ENCODE peak calls at places on chromosomes 16 and 17, in ten cellular contexts. Z, N, Y, W, V, L, U, D, K and B are unnamed samples.

GRCh38 chr17:59505610-59506276 is 59.7 kb upstream of the DHX40 start:
- DNase-seq in K (peak; percentile 8), Y (no peak), V (no peak), D (no peak), Z (no peak), W (peak; percentile 47), U (no peak), N (no peak), L (peak; percentile 20), B (no peak)

GRCh38 chr16:6153901-6154300 is 1056.3 kb upstream of the EEF2KMT start:
- DNase-seq in W (no peak), Y (no peak), N (no peak), L (no peak), K (no peak), D (no peak), Z (no peak), V (no peak), U (no peak), B (no peak)

GRCh38 chr16:51638338-51639135 is 487.5 kb upstream of the SALL1 start:
- DNase-seq in Y (no peak), N (no peak), U (no peak), L (peak; percentile 8), W (peak; percentile 74), Z (no peak), V (no peak), K (no peak), D (no peak), B (no peak)

GRCh38 chr16:85296859-85297698 is 184.8 kb upstream of the CIBAR2 start:
- DNase-seq in Y (peak; percentile 56), Z (no peak), K (no peak), L (no peak), U (no peak), N (no peak), W (peak; percentile 59), V (peak; percentile 38), D (peak; percentile 26), B (no peak)

GRCh38 chr17:43006639-43007551 is at the start of gene IFI35:
- DNase-seq in W (peak; percentile 93), N (no peak), Y (peak; percentile 90), U (no peak), D (peak; percentile 80), K (peak; percentile 90), L (peak; percentile 94), V (peak; percentile 77), Z (peak; percentile 62), B (peak; percentile 87)

GRCh38 chr16:82037251-82037650 is 2.2 kb downstream of the HSD17B2 start:
- DNase-seq in K (no peak), Z (peak; percentile 77), U (no peak), N (no peak), L (peak; percentile 23), D (no peak), W (no peak), Y (no peak), V (no peak), B (no peak)

GRCh38 chr17:62714016-62714777 is 86.7 kb downstream of the MRC2 start:
- DNase-seq in K (no peak), V (no peak), L (peak; percentile 36), Z (no peak), D (no peak), U (peak; percentile 35), Y (no peak), W (peak; percentile 78), N (no peak), B (no peak)

GRCh38 chr16:15942901-15943690 is 6.3 kb upstream of the ABCC1 start:
- DNase-seq in L (no peak), N (no peak), W (no peak), Y (peak; percentile 76), U (no peak), V (no peak), D (no peak), K (no peak), Z (no peak), B (no peak)